ENCODE peak calls at places on chromosomes 3 and 15, in eight cellular contexts. C is CD8-positive, alpha-beta memory T cell; Q is left ventricle myocardium inferior; X is activated T-cell treated with anti-CD3 and anti-CD28 coated beads for 1 hour; U is cardiac fibroblast; I is 8988T; H is AG08396; J is fibroblast of the conjunctiva. K is an unnamed sample.

GRCh38 chr3:24477090-24477656 is 17.5 kb downstream of the THRB start:
- DNase-seq in J (no peak), H (no peak), I (no peak), U (no peak), Q (no peak), X (no peak), C (no peak), K (no peak)

GRCh38 chr3:53890726-53891499 is 746 bp downstream of the SELENOK start:
- DNase-seq in J (no peak), I (no peak), X (peak), Q (no peak), U (peak), H (peak), C (peak), K (no peak)

GRCh38 chr15:55789066-55789660 is 46.2 kb upstream of the PRTG start:
- DNase-seq in J (no peak), C (peak), U (peak), H (no peak), I (peak), Q (peak), X (peak), K (no peak)

GRCh38 chr15:64090527-64090926 is 3.1 kb downstream of the CIAO2A start:
- DNase-seq in C (no peak), H (no peak), J (no peak), X (no peak), I (no peak), Q (no peak), U (no peak), K (no peak)

GRCh38 chr3:12993623-12994356 is 79.4 kb downstream of the IQSEC1 start:
- DNase-seq in U (no peak), J (no peak), Q (no peak), H (peak), X (no peak), C (no peak), I (peak), K (no peak)

GRCh38 chr15:79352206-79352605 is 41.3 kb downstream of the TMED3 start:
- DNase-seq in U (no peak), I (no peak), C (no peak), H (no peak), Q (no peak), X (no peak), J (no peak), K (no peak)

GRCh38 chr3:114155370-114155821 is 23.5 kb downstream of the DRD3 start:
- DNase-seq in C (no peak), X (peak), H (peak), U (peak), Q (peak), J (peak), I (no peak), K (no peak)

GRCh38 chr3:108501538-108501937 is 8.9 kb downstream of the MYH15 start:
- DNase-seq in Q (no peak), J (no peak), C (no peak), U (no peak), I (no peak), X (no peak), H (no peak), K (no peak)

GRCh38 chr3:42159706-42160472 is 68.7 kb downstream of the TRAK1 start:
- DNase-seq in U (peak), J (no peak), Q (peak), X (peak), H (peak), C (peak), I (peak), K (no peak)

GRCh38 chr15:100108846-100109245 is 232.9 kb downstream of the ADAMTS17 start:
- DNase-seq in U (no peak), C (no peak), J (no peak), H (no peak), I (no peak), X (no peak), Q (no peak), K (peak)

GRCh38 chr3:123637841-123638240 is 53.0 kb upstream of the HACD2 start:
- DNase-seq in X (no peak), H (no peak), Q (no peak), J (no peak), C (no peak), I (no peak), U (no peak), K (no peak)

GRCh38 chr3:124582621-124583437 is 147.4 kb upstream of the UMPS start:
- DNase-seq in Q (no peak), U (no peak), I (no peak), X (no peak), H (no peak), J (no peak), C (no peak), K (no peak)

K was measured in left lobe of liver.